ENCODE peak calls at places on chromosome 14, in nine cellular contexts. Y, B, Q, P, M, C, J, L and F are unnamed samples.

GRCh38 chr14:72617391-72618011 is 276.4 kb downstream of the DPF3 start:
- DNase-seq in L (no peak), Q (no peak), M (no peak), Y (no peak), P (peak), C (no peak), J (no peak), B (peak), F (peak)

GRCh38 chr14:76201162-76201561 is 49.4 kb downstream of the GPATCH2L start:
- DNase-seq in L (no peak), J (no peak), M (no peak), Y (peak), Q (no peak), P (peak), C (no peak), B (peak), F (no peak)

GRCh38 chr14:100950024-100950423 is 46.5 kb upstream of the RTL1 start:
- DNase-seq in B (no peak), Q (no peak), P (no peak), J (no peak), C (no peak), M (no peak), L (no peak), Y (no peak), F (no peak)

GRCh38 chr14:81440041-81440440 is 39.9 kb upstream of the STON2 start:
- DNase-seq in P (no peak), B (no peak), Y (no peak), C (no peak), J (no peak), Q (no peak), L (no peak), M (no peak), F (no peak)

GRCh38 chr14:42335918-42336317 is 729.2 kb downstream of the LRFN5 start:
- DNase-seq in M (no peak), P (no peak), C (no peak), Y (no peak), Q (no peak), L (no peak), J (no peak), B (no peak), F (no peak)

GRCh38 chr14:76465651-76466050 is 89.7 kb downstream of the ESRRB start:
- DNase-seq in C (no peak), J (no peak), Q (no peak), L (no peak), P (no peak), B (no peak), M (no peak), Y (no peak), F (no peak)

GRCh38 chr14:98350213-98350612 is 921.8 kb downstream of the BCL11B start:
- DNase-seq in J (no peak), B (no peak), P (no peak), C (no peak), Y (no peak), Q (no peak), L (no peak), M (no peak), F (no peak)

GRCh38 chr14:70631948-70632347 is 9.8 kb upstream of the TTC9 start:
- DNase-seq in J (no peak), Q (no peak), C (no peak), P (no peak), B (no peak), L (no peak), M (no peak), Y (no peak), F (no peak)

GRCh38 chr14:55399912-55400311 is 11.7 kb downstream of the ATG14 start:
- DNase-seq in B (no peak), P (no peak), J (no peak), L (no peak), C (no peak), Q (no peak), M (peak), Y (no peak), F (no peak)

GRCh38 chr14:76564471-76565119 is 188.7 kb downstream of the ESRRB start:
- DNase-seq in Q (no peak), P (no peak), L (no peak), J (no peak), M (peak), C (peak), Y (no peak), B (no peak), F (no peak)

GRCh38 chr14:102545461-102546265 is 36.1 kb upstream of the ANKRD9 start:
- DNase-seq in Y (peak), Q (no peak), J (peak), M (no peak), L (no peak), P (peak), C (no peak), B (peak), F (no peak)

GRCh38 chr14:94483729-94484275 is 7.8 kb upstream of the SERPINA9 start:
- DNase-seq in Y (no peak), M (no peak), L (no peak), Q (no peak), P (peak), J (no peak), C (no peak), B (peak), F (no peak)

GRCh38 chr14:35385042-35385839 is 19.3 kb downstream of the NFKBIA start:
- DNase-seq in Q (peak), Y (no peak), C (no peak), L (no peak), B (peak), J (no peak), P (peak), M (no peak), F (peak)

GRCh38 chr14:103058209-103059055 is 1.1 kb upstream of the CDC42BPB start:
- DNase-seq in P (peak), Q (no peak), C (no peak), L (no peak), Y (no peak), M (no peak), J (no peak), B (no peak), F (no peak)

GRCh38 chr14:104799657-104800599 is 973 bp upstream of the ZBTB42 start:
- DNase-seq in B (peak), M (peak), L (peak), C (peak), J (peak), P (peak), Y (peak), Q (no peak), F (peak)

GRCh38 chr14:75222208-75222701 is 45.8 kb upstream of the TMED10 start:
- DNase-seq in Q (no peak), B (peak), L (no peak), P (peak), C (peak), M (no peak), Y (peak), J (no peak), F (no peak)

GRCh38 chr14:71377099-71377498 is 469.8 kb downstream of the PCNX1 start:
- DNase-seq in Q (no peak), Y (no peak), M (no peak), J (no peak), P (no peak), L (no peak), B (no peak), C (no peak), F (no peak)

GRCh38 chr14:72903707-72904106 is 9.8 kb upstream of the DPF3 start:
- DNase-seq in P (no peak), Y (no peak), Q (no peak), C (no peak), M (no peak), L (no peak), B (no peak), J (no peak), F (no peak)

GRCh38 chr14:59422069-59422881 is 42.9 kb downstream of the GPR135 start:
- DNase-seq in P (no peak), Q (peak), J (no peak), C (peak), Y (no peak), M (no peak), L (no peak), B (no peak), F (no peak)